ENCODE peak calls at places on chromosomes 1 and 21, in six cellular contexts. W is foreskin keratinocyte; K is activated CD8-positive, alpha-beta memory T cell treated with anti-CD3 and anti-CD28 coated beads for 1 hour; R is NCI-H345; H is neural progenitor cell; D is CD8-positive, alpha-beta memory T cell. B is an unnamed sample.

GRCh38 chr1:37038079-37038702 is 3.9 kb upstream of the GRIK3 start:
- DNase-seq in K (no peak), W (no peak), H (peak), D (no peak), R (no peak), B (peak)

GRCh38 chr1:6612641-6613360 is 730 bp upstream of the PHF13 start:
- DNase-seq in R (peak), K (no peak), D (peak), H (peak), W (peak), B (no peak)

GRCh38 chr1:201426395-201427310 is 5.1 kb upstream of the TNNI1 start:
- DNase-seq in R (no peak), D (no peak), K (no peak), H (no peak), W (no peak), B (peak)

GRCh38 chr1:155970531-155971167 is 7.7 kb downstream of the ARHGEF2 start:
- DNase-seq in W (no peak), H (peak), D (no peak), K (no peak), R (no peak), B (peak)

GRCh38 chr1:67908260-67908936 is 75.1 kb upstream of the GNG12 start:
- DNase-seq in H (no peak), W (no peak), D (no peak), R (no peak), K (no peak), B (no peak)

GRCh38 chr1:214116258-214116657 is 128.5 kb downstream of the PROX1 start:
- DNase-seq in R (no peak), D (no peak), H (no peak), W (no peak), K (no peak), B (no peak)

GRCh38 chr1:224498574-224499170 is 64.1 kb upstream of the WDR26 start:
- DNase-seq in K (no peak), D (no peak), H (peak), W (peak), R (no peak), B (peak)

GRCh38 chr21:15441999-15442398 is 287.8 kb upstream of the USP25 start:
- DNase-seq in D (no peak), R (no peak), H (no peak), K (no peak), W (no peak), B (no peak)

GRCh38 chr1:96918406-96918805 is 196.8 kb downstream of the PTBP2 start:
- DNase-seq in H (no peak), R (no peak), D (no peak), W (no peak), K (no peak), B (no peak)

GRCh38 chr1:39726600-39726999 is 12.1 kb upstream of the PPIE start:
- DNase-seq in K (no peak), W (no peak), D (no peak), H (no peak), R (no peak), B (no peak)

GRCh38 chr1:86741947-86742572 is 37.7 kb downstream of the SH3GLB1 start:
- DNase-seq in D (peak), H (peak), K (peak), W (no peak), R (no peak), B (no peak)

GRCh38 chr1:244731651-244732050 is 78.7 kb downstream of the DESI2 start:
- DNase-seq in H (no peak), W (no peak), R (no peak), K (no peak), D (no peak), B (no peak)

GRCh38 chr1:10692401-10693021 is 103.9 kb downstream of the CASZ1 start:
- DNase-seq in H (peak), R (no peak), W (no peak), D (peak), K (peak), B (peak)

GRCh38 chr1:2275796-2276536 is 47.8 kb downstream of the SKI start:
- DNase-seq in R (peak), H (no peak), D (no peak), K (no peak), W (no peak), B (no peak)